ENCODE peak calls at places on chromosome 2, in seven cellular contexts. One of them, this sample, is unnamed.

GRCh38 chr2:20027715-20028434 is 15.4 kb upstream of the MATN3 start:
- DNase-seq in H1: no peak
- DNase-seq in GM12892: no peak
- DNase-seq in SK-N-SH: no peak
- DNase-seq in HepG2: no peak
- DNase-seq in K562: no peak
- DNase-seq in GM12878: no peak
- DNase-seq in this sample: no peak

GRCh38 chr2:96923810-96924774 is 54.2 kb upstream of the SEMA4C start:
- DNase-seq in K562: peak
- DNase-seq in GM12878: no peak
- DNase-seq in H1: no peak
- DNase-seq in HepG2: no peak
- DNase-seq in SK-N-SH: no peak
- DNase-seq in GM12892: no peak
- DNase-seq in this sample: no peak

GRCh38 chr2:9139491-9140443 is 66.8 kb upstream of the ASAP2 start:
- DNase-seq in SK-N-SH: peak
- DNase-seq in H1: no peak
- DNase-seq in GM12892: peak
- DNase-seq in K562: peak
- DNase-seq in HepG2: peak
- DNase-seq in GM12878: no peak
- DNase-seq in this sample: peak

GRCh38 chr2:79980816-79981215 is 323.7 kb downstream of the LRRTM1 start:
- DNase-seq in H1: no peak
- DNase-seq in K562: no peak
- DNase-seq in SK-N-SH: no peak
- DNase-seq in HepG2: no peak
- DNase-seq in GM12878: no peak
- DNase-seq in GM12892: no peak
- DNase-seq in this sample: no peak

GRCh38 chr2:58866040-58866439 is 624.9 kb upstream of the FANCL start:
- DNase-seq in GM12878: peak
- DNase-seq in K562: no peak
- DNase-seq in H1: peak
- DNase-seq in GM12892: no peak
- DNase-seq in HepG2: no peak
- DNase-seq in SK-N-SH: no peak
- DNase-seq in this sample: no peak

GRCh38 chr2:235569837-235570236 is 76.0 kb downstream of the AGAP1 start:
- DNase-seq in SK-N-SH: no peak
- DNase-seq in GM12892: no peak
- DNase-seq in H1: no peak
- DNase-seq in HepG2: no peak
- DNase-seq in K562: no peak
- DNase-seq in GM12878: no peak
- DNase-seq in this sample: no peak

GRCh38 chr2:20582600-20583221 is 68.2 kb downstream of the HS1BP3 start:
- DNase-seq in SK-N-SH: no peak
- DNase-seq in HepG2: no peak
- DNase-seq in GM12892: no peak
- DNase-seq in H1: no peak
- DNase-seq in K562: no peak
- DNase-seq in GM12878: no peak
- DNase-seq in this sample: no peak

GRCh38 chr2:229124126-229124525 is 147.0 kb downstream of the PID1 start:
- DNase-seq in K562: no peak
- DNase-seq in HepG2: no peak
- DNase-seq in SK-N-SH: no peak
- DNase-seq in H1: no peak
- DNase-seq in GM12878: no peak
- DNase-seq in GM12892: no peak
- DNase-seq in this sample: no peak

GRCh38 chr2:57617327-57617726 is 429.3 kb upstream of the VRK2 start:
- DNase-seq in SK-N-SH: no peak
- DNase-seq in HepG2: no peak
- DNase-seq in GM12892: no peak
- DNase-seq in K562: no peak
- DNase-seq in GM12878: peak
- DNase-seq in H1: no peak
- DNase-seq in this sample: no peak

GRCh38 chr2:182098648-182099047 is 113.0 kb downstream of the PPP1R1C start:
- DNase-seq in GM12878: no peak
- DNase-seq in SK-N-SH: no peak
- DNase-seq in H1: no peak
- DNase-seq in HepG2: no peak
- DNase-seq in K562: no peak
- DNase-seq in GM12892: no peak
- DNase-seq in this sample: no peak

GRCh38 chr2:141641462-141641861 is 489.4 kb downstream of the LRP1B start:
- DNase-seq in SK-N-SH: no peak
- DNase-seq in K562: no peak
- DNase-seq in H1: no peak
- DNase-seq in GM12878: no peak
- DNase-seq in GM12892: no peak
- DNase-seq in HepG2: no peak
- DNase-seq in this sample: no peak

GRCh38 chr2:151097930-151098329 is 163.7 kb downstream of the RBM43 start:
- DNase-seq in K562: no peak
- DNase-seq in GM12878: no peak
- DNase-seq in SK-N-SH: no peak
- DNase-seq in HepG2: no peak
- DNase-seq in GM12892: no peak
- DNase-seq in H1: no peak
- DNase-seq in this sample: no peak

GRCh38 chr2:134866498-134867099 is 28.2 kb downstream of the ACMSD start:
- DNase-seq in HepG2: no peak
- DNase-seq in H1: no peak
- DNase-seq in GM12892: no peak
- DNase-seq in K562: no peak
- DNase-seq in SK-N-SH: no peak
- DNase-seq in GM12878: no peak
- DNase-seq in this sample: no peak

GRCh38 chr2:172374318-172375240 is 52.8 kb upstream of the ITGA6 start:
- DNase-seq in SK-N-SH: no peak
- DNase-seq in HepG2: no peak
- DNase-seq in K562: no peak
- DNase-seq in GM12892: no peak
- DNase-seq in H1: no peak
- DNase-seq in GM12878: no peak
- DNase-seq in this sample: no peak

GRCh38 chr2:134536312-134536711 is 182.5 kb downstream of the TMEM163 start:
- DNase-seq in K562: no peak
- DNase-seq in SK-N-SH: no peak
- DNase-seq in HepG2: no peak
- DNase-seq in GM12878: no peak
- DNase-seq in H1: no peak
- DNase-seq in GM12892: no peak
- DNase-seq in this sample: no peak

GRCh38 chr2:177275041-177275440 is 10.5 kb upstream of the NFE2L2 start:
- DNase-seq in HepG2: no peak
- DNase-seq in GM12892: no peak
- DNase-seq in SK-N-SH: no peak
- DNase-seq in H1: no peak
- DNase-seq in GM12878: no peak
- DNase-seq in K562: no peak
- DNase-seq in this sample: no peak

DNA sequence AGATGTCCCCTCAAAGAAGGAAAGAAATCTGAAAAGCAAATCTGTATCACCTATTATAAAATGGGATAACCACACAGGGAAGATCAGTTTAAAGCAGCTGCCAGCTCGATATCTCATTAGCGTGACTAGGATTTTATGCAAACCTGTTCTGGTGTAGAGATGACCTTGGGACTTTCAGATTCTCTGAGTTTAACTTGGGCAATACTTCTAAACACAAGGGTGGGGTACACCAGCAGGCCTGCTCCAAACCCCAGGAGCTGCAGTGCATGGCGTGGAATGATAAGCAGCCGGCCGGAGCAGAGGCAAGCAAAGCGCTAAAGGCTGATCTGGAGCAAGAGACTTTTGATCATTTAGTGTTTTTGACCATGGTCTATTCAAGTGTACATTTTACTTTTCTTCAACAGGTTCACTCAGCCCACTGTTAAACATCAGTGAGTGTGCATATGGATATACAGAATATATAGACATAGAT is 4.7 kb downstream of the SERTAD2 start:
- DNase-seq in K562: peak
- DNase-seq in H1: no peak
- DNase-seq in GM12878: no peak
- DNase-seq in SK-N-SH: no peak
- DNase-seq in GM12892: no peak
- DNase-seq in HepG2: peak
- DNase-seq in this sample: no peak
- TF ChIP-seq POLR2AphosphoS5 in K562: peak
- TF ChIP-seq POLR2AphosphoS5 in H1: no peak
- TF ChIP-seq POLR2AphosphoS5 in GM12878: no peak
- TF ChIP-seq POLR2AphosphoS5 in SK-N-SH: no peak
- TF ChIP-seq POLR2AphosphoS5 in GM12892: no peak
- TF ChIP-seq POLR2AphosphoS5 in HepG2: no peak
- TF ChIP-seq POLR2AphosphoS5 in this sample: no peak

DNA sequence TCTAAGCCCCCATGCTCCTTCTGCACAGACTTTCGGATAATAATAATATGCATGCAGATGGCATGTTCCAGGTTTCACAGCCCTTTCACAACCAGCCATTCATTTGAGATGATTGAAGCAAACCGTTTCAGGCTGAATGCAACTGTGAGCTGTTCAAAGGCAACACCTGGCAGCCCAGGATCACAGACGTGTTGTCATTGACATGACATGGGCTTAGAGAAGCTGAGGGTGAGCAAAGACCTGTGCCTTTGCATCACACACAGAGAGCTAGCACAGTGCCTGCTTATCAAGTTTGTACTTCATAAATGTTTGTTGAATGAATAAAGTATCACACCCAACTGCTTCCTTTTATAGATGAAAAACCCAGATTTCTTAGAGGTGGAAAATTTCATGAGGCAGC is 12.4 kb upstream of the ERMN start:
- DNase-seq in GM12892: no peak
- DNase-seq in HepG2: no peak
- DNase-seq in K562: no peak
- DNase-seq in H1: no peak
- DNase-seq in GM12878: no peak
- DNase-seq in SK-N-SH: no peak
- DNase-seq in this sample: no peak
- TF ChIP-seq TAF1 in GM12892: no peak
- TF ChIP-seq TAF1 in HepG2: no peak
- TF ChIP-seq TAF1 in K562: no peak
- TF ChIP-seq TAF1 in H1: no peak
- TF ChIP-seq TAF1 in GM12878: no peak
- TF ChIP-seq TAF1 in SK-N-SH: no peak
- TF ChIP-seq TAF1 in this sample: no peak

DNA sequence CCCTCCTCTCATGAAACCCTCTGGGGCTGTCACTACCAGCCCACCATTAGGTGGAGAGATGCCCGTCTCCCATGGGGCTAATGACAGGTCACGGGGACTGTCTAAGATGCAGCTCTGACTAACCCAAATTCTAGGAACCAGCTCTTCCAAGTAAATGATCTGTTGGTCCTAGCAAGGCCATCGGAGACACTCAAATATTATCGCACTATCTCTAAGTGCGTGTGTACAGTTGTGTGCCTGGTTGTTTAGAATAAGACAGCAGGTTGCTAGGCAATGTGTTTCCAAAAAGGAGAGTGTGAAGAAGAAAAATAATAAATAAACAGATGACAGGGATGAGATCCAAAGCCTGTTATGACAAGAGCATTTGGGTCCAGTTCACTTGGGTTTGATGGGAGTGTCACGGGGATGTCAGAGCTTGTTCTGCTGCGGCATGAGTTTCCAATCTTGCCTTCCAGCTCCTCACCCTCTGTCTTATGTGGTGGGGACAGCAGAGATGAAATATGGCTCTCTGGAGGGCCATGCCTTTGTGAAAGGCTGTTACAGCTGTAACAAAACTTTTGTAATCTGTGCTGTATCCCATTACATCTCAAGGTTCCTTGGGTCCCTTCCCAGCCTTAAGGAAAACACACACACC is 127.4 kb upstream of the TNP1 start:
- DNase-seq in HepG2: no peak
- DNase-seq in SK-N-SH: no peak
- DNase-seq in GM12878: no peak
- DNase-seq in K562: peak
- DNase-seq in GM12892: no peak
- DNase-seq in H1: no peak
- DNase-seq in this sample: no peak
- TF ChIP-seq POLR2AphosphoS5 in HepG2: no peak
- TF ChIP-seq POLR2AphosphoS5 in SK-N-SH: no peak
- TF ChIP-seq POLR2AphosphoS5 in GM12878: no peak
- TF ChIP-seq POLR2AphosphoS5 in K562: no peak
- TF ChIP-seq POLR2AphosphoS5 in GM12892: no peak
- TF ChIP-seq POLR2AphosphoS5 in H1: no peak
- TF ChIP-seq POLR2AphosphoS5 in this sample: no peak

GRCh38 chr2:216695401-216695821 is at the start of gene IGFBP5:
- DNase-seq in HepG2: no peak
- DNase-seq in SK-N-SH: peak
- DNase-seq in GM12892: no peak
- DNase-seq in K562: no peak
- DNase-seq in H1: peak
- DNase-seq in GM12878: no peak
- DNase-seq in this sample: no peak
- TF ChIP-seq TAF1 in HepG2: no peak
- TF ChIP-seq TAF1 in SK-N-SH: peak
- TF ChIP-seq TAF1 in GM12892: no peak
- TF ChIP-seq TAF1 in K562: no peak
- TF ChIP-seq TAF1 in H1: peak
- TF ChIP-seq TAF1 in GM12878: no peak
- TF ChIP-seq TAF1 in this sample: no peak

This sample was measured in GM12891.